ENCODE peak calls at places on chromosomes 1 and 21, in ten cellular contexts. S, K, Z, L, B, Y, P, E, U and F are unnamed samples.

GRCh38 chr1:234368320-234369032 is 4.8 kb upstream of the COA6 start:
- DNase-seq in S (no peak), K (no peak), Z (peak), L (no peak), B (no peak), Y (no peak), P (no peak), E (no peak), U (no peak), F (no peak)

GRCh38 chr1:44945992-44946391 is 40.4 kb downstream of the EIF2B3 start:
- DNase-seq in S (no peak), K (no peak), Z (no peak), L (no peak), B (no peak), Y (no peak), P (no peak), E (no peak), U (no peak), F (no peak)

GRCh38 chr1:182210417-182210816 is 148.9 kb upstream of the ZNF648 start:
- DNase-seq in S (no peak), K (no peak), Z (no peak), L (no peak), B (no peak), Y (no peak), P (no peak), E (no peak), U (no peak), F (no peak)

GRCh38 chr1:5734996-5735395 is 257.2 kb downstream of the NPHP4 start:
- DNase-seq in S (no peak), K (no peak), Z (no peak), L (no peak), B (no peak), Y (no peak), P (peak), E (no peak), U (no peak), F (no peak)

GRCh38 chr1:48187969-48188563 is 34.5 kb upstream of the SLC5A9 start:
- DNase-seq in S (no peak), K (no peak), Z (no peak), L (no peak), B (no peak), Y (no peak), P (no peak), E (no peak), U (no peak), F (no peak)

GRCh38 chr1:97378596-97378995 is 542.2 kb downstream of the DPYD start:
- DNase-seq in S (no peak), K (no peak), Z (no peak), L (peak), B (no peak), Y (no peak), P (no peak), E (no peak), U (no peak), F (no peak)

GRCh38 chr1:204084247-204084772 is 11.4 kb downstream of the SOX13 start:
- DNase-seq in S (no peak), K (no peak), Z (no peak), L (no peak), B (no peak), Y (no peak), P (peak), E (no peak), U (no peak), F (no peak)

GRCh38 chr1:118104956-118105355 is 80.1 kb downstream of the SPAG17 start:
- DNase-seq in S (peak), K (no peak), Z (no peak), L (no peak), B (no peak), Y (no peak), P (no peak), E (no peak), U (no peak), F (no peak)

GRCh38 chr1:10676987-10677386 is 119.5 kb downstream of the CASZ1 start:
- DNase-seq in S (no peak), K (no peak), Z (no peak), L (no peak), B (no peak), Y (no peak), P (no peak), E (no peak), U (no peak), F (no peak)

GRCh38 chr1:62991152-62991551 is 207.2 kb downstream of the ATG4C start:
- DNase-seq in S (no peak), K (no peak), Z (no peak), L (no peak), B (no peak), Y (no peak), P (no peak), E (no peak), U (no peak), F (no peak)

GRCh38 chr1:230169454-230170152 is 102.6 kb downstream of the GALNT2 start:
- DNase-seq in S (no peak), K (no peak), Z (no peak), L (no peak), B (no peak), Y (no peak), P (no peak), E (peak), U (no peak), F (no peak)

GRCh38 chr1:94592566-94592920 is 51.0 kb upstream of the F3 start:
- DNase-seq in S (no peak), K (no peak), Z (no peak), L (no peak), B (no peak), Y (no peak), P (no peak), E (no peak), U (no peak), F (no peak)

GRCh38 chr1:162724583-162725120 is 65.8 kb upstream of the HSD17B7 start:
- DNase-seq in S (no peak), K (no peak), Z (no peak), L (no peak), B (no peak), Y (no peak), P (no peak), E (peak), U (no peak), F (no peak)

DNA sequence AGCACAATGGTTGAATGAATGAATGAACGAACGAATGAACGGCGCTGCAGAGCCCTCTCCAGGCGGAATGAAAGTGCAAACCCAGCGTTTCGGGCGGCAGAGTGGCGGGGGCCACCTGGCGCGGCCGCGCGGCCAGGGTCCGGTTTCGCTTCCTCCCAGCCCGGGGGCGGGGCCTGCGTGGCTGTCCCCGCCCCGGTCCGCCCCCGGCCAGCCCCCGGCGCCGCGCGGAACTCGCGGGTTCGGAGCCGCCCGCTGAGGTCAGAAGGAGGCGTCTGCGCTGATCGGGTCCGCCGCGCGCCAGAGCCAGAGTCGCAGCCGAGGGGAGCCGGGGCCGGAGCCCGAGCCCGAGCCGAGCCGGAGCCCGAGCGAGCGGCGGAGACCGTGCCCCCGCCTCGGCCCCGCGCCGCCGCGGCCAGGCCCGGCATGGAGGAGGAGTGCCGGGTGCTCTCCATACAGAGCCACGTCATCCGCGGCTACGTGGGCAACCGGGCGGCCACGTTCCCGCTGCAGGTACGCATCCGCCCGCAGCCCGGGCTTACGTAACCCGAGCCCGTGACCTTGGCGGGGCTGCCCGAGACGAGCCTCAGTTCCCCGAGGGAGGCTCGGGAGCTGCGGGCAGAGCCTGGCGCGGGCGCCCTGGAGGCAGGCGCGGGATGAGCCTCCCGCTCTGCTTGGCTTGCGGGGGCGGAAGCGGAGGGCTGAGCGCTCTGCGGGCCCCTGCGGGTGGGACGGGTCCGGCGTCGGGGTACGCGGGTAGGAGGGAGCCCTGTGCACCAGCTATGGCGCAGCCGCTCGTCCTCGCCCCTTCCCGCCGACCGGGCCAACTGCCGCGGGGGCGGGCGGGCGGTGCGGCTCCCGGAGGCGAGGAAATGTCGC is at the start of gene PDXK:
- DNase-seq in S (peak), K (peak), Z (peak), L (peak), B (peak), Y (peak), P (peak), E (peak), U (peak), F (peak)
- TF ChIP-seq CTCF in S (peak), K (no peak), Z (no peak), L (no peak), B (no peak), Y (no peak), P (no peak), E (no peak), U (peak), F (peak)

DNA sequence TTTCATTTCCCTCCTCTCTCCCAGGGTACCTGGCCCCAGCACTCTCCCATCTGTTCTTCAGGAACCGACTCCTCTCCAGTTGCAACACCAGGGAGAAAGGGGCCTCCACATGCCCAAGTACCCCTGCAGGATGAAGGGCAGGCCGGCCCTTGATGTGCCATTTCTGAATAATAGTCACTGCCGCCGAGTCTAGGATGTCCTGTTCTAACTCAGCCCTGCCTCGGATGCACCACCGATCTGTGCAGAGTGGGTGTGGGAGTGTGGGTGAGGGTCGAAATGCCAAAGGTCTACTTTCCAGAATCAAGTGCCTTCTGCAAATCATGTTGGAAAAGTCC is 25.4 kb upstream of the SPSB1 start:
- DNase-seq in S (no peak), K (no peak), Z (no peak), L (no peak), B (no peak), Y (no peak), P (no peak), E (no peak), U (no peak), F (no peak)
- TF ChIP-seq CTCF in S (no peak), K (no peak), Z (peak), L (no peak), B (peak), Y (no peak), P (no peak), E (no peak), U (no peak), F (peak)

GRCh38 chr1:151520359-151520758 is 9.2 kb downstream of the CGN start:
- DNase-seq in S (no peak), K (no peak), Z (no peak), L (no peak), B (no peak), Y (no peak), P (no peak), E (no peak), U (no peak), F (no peak)
- TF ChIP-seq CTCF in S (peak), K (no peak), Z (no peak), L (peak), B (no peak), Y (no peak), P (no peak), E (no peak), U (peak), F (no peak)

DNA sequence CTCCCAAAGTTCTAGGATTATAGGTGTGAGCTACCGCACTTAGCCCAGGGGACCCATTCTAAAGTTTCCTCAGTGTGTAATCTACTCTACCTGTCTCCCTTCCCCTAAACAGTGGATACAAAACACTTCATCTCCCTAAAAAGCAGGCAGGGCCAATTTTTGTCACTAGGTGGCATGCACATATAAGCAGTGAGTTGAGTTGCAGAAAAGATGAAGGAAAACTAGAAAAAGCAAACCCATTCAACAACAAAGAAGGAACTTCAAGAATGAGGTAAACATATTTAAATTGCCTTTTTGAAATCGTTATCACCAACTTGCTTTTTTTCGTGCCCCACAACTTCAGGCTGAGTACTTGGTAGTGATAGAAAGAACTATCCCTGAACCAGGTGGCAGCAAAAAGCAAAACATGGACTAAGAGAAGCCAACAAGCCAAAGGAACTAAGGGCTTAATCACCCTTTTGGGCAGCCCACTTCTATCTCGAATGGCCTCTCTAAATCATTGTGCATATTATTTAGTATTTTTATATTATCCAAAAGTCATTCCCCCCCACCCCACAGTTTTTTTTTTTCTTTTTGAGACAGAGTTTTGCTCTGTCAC is 19.7 kb upstream of the ALDH9A1 start:
- DNase-seq in S (peak), K (peak), Z (peak), L (peak), B (no peak), Y (peak), P (no peak), E (peak), U (peak), F (peak)
- TF ChIP-seq CTCF in S (peak), K (peak), Z (peak), L (peak), B (no peak), Y (peak), P (peak), E (peak), U (peak), F (peak)

GRCh38 chr1:228236744-228237143 is 28.9 kb downstream of the OBSCN start:
- DNase-seq in S (peak), K (peak), Z (peak), L (peak), B (no peak), Y (no peak), P (no peak), E (peak), U (no peak), F (peak)
- TF ChIP-seq CTCF in S (peak), K (peak), Z (peak), L (peak), B (no peak), Y (peak), P (peak), E (peak), U (no peak), F (peak)